ENCODE peak calls at places on chromosomes 11 and 22, in seven cellular contexts. F, D, S, U, J, A and W are unnamed samples.

GRCh38 chr11:1988667-1989317 is 8.8 kb downstream of the H19 start:
- DNase-seq in F (peak), D (no peak), S (peak), U (no peak), J (no peak), A (no peak), W (no peak)

GRCh38 chr11:73393011-73393380 is 16.8 kb downstream of the RELT start:
- DNase-seq in F (no peak), D (no peak), S (no peak), U (no peak), J (no peak), A (no peak), W (no peak)

GRCh38 chr22:27825174-27825573 is 23.6 kb upstream of the MN1 start:
- DNase-seq in F (no peak), D (no peak), S (no peak), U (no peak), J (no peak), A (peak), W (peak)

GRCh38 chr11:30322162-30322561 is 742 bp upstream of the ARL14EP start:
- DNase-seq in F (no peak), D (no peak), S (no peak), U (no peak), J (no peak), A (no peak), W (no peak)

GRCh38 chr11:60858731-60859464 is 3.1 kb upstream of the PTGDR2 start:
- DNase-seq in F (no peak), D (no peak), S (no peak), U (no peak), J (no peak), A (peak), W (no peak)

GRCh38 chr22:50640857-50641647 is 13.1 kb upstream of the ARSA start:
- DNase-seq in F (no peak), D (no peak), S (no peak), U (no peak), J (no peak), A (no peak), W (no peak)

GRCh38 chr11:105696000-105696399 is 86.1 kb downstream of the GRIA4 start:
- DNase-seq in F (no peak), D (no peak), S (no peak), U (no peak), J (no peak), A (no peak), W (peak)

GRCh38 chr11:65370659-65371049 is 11.8 kb downstream of the SLC25A45 start:
- DNase-seq in F (no peak), D (no peak), S (no peak), U (no peak), J (no peak), A (no peak), W (no peak)

GRCh38 chr11:2194877-2195755 is 23.5 kb upstream of the TH start:
- DNase-seq in F (peak), D (peak), S (no peak), U (peak), J (peak), A (peak), W (peak)

GRCh38 chr11:19698493-19699292 is 13.9 kb upstream of the NAV2 start:
- DNase-seq in F (no peak), D (peak), S (peak), U (peak), J (no peak), A (no peak), W (no peak)

GRCh38 chr11:3132271-3132781 is 32.8 kb downstream of the OSBPL5 start:
- DNase-seq in F (no peak), D (no peak), S (no peak), U (no peak), J (no peak), A (no peak), W (no peak)

GRCh38 chr22:32836286-32836859 is 34.9 kb downstream of the TIMP3 start:
- DNase-seq in F (no peak), D (peak), S (no peak), U (peak), J (no peak), A (peak), W (peak)

GRCh38 chr22:27730649-27731433 is 70.7 kb downstream of the MN1 start:
- DNase-seq in F (no peak), D (no peak), S (no peak), U (no peak), J (no peak), A (no peak), W (no peak)

GRCh38 chr11:85495918-85496317 is 131.2 kb downstream of the DLG2 start:
- DNase-seq in F (no peak), D (no peak), S (no peak), U (no peak), J (no peak), A (no peak), W (no peak)

GRCh38 chr11:131928992-131929391 is 558.6 kb downstream of the NTM start:
- DNase-seq in F (no peak), D (no peak), S (no peak), U (no peak), J (no peak), A (peak), W (peak)

GRCh38 chr11:12258451-12258850 is 118.9 kb upstream of the PARVA start:
- DNase-seq in F (no peak), D (peak), S (no peak), U (peak), J (peak), A (no peak), W (no peak)

GRCh38 chr11:103396237-103396636 is 287.0 kb downstream of the DYNC2H1 start:
- DNase-seq in F (no peak), D (no peak), S (no peak), U (peak), J (peak), A (no peak), W (no peak)

GRCh38 chr11:83061883-83062282 is 9.8 kb downstream of the RAB30 start:
- DNase-seq in F (no peak), D (no peak), S (no peak), U (no peak), J (no peak), A (no peak), W (peak)

GRCh38 chr11:129861702-129862107 is 33.7 kb downstream of the NFRKB start:
- DNase-seq in F (peak), D (peak), S (peak), U (peak), J (peak), A (no peak), W (no peak)

GRCh38 chr11:77446911-77447629 is 26.8 kb downstream of the PAK1 start:
- DNase-seq in F (no peak), D (no peak), S (no peak), U (no peak), J (no peak), A (peak), W (no peak)

GRCh38 chr11:35043933-35044332 is 95.0 kb upstream of the CD44 start:
- DNase-seq in F (no peak), D (no peak), S (no peak), U (no peak), J (no peak), A (peak), W (no peak)

GRCh38 chr11:78474451-78474850 is 56.8 kb upstream of the GAB2 start:
- DNase-seq in F (no peak), D (no peak), S (no peak), U (no peak), J (no peak), A (no peak), W (no peak)

GRCh38 chr22:35629406-35630234 is 12.5 kb upstream of the MB start:
- DNase-seq in F (peak), D (peak), S (peak), U (peak), J (peak), A (peak), W (peak)

GRCh38 chr11:3205261-3206127 is 13.1 kb downstream of the MRGPRG start:
- DNase-seq in F (peak), D (peak), S (no peak), U (no peak), J (no peak), A (no peak), W (no peak)

GRCh38 chr11:62552931-62553838 is 6.6 kb upstream of the AHNAK start:
- DNase-seq in F (peak), D (peak), S (peak), U (peak), J (peak), A (peak), W (peak)

GRCh38 chr11:75635009-75635909 is 33.6 kb downstream of the MAP6 start:
- DNase-seq in F (peak), D (peak), S (peak), U (peak), J (peak), A (no peak), W (no peak)

GRCh38 chr22:23057331-23057730 is 13.0 kb upstream of the GNAZ start:
- DNase-seq in F (no peak), D (no peak), S (peak), U (no peak), J (no peak), A (no peak), W (no peak)

GRCh38 chr11:70226967-70227366 is 23.9 kb downstream of the FADD start:
- DNase-seq in F (no peak), D (no peak), S (no peak), U (no peak), J (no peak), A (peak), W (no peak)

GRCh38 chr11:65555693-65556231 is 2.4 kb downstream of the LTBP3 start:
- DNase-seq in F (peak), D (peak), S (no peak), U (peak), J (peak), A (peak), W (no peak)

GRCh38 chr11:78030429-78031325 is 7.6 kb upstream of the KCTD14 start:
- DNase-seq in F (peak), D (peak), S (no peak), U (peak), J (no peak), A (no peak), W (no peak)

GRCh38 chr11:81007046-81007445 is 1566.2 kb upstream of the TENM4 start:
- DNase-seq in F (no peak), D (peak), S (no peak), U (peak), J (peak), A (peak), W (no peak)

GRCh38 chr11:132888226-132888625 is 644.1 kb downstream of the OPCML start:
- DNase-seq in F (no peak), D (no peak), S (no peak), U (peak), J (no peak), A (no peak), W (no peak)

GRCh38 chr11:126034880-126035279 is 27.8 kb downstream of the CDON start:
- DNase-seq in F (no peak), D (no peak), S (no peak), U (no peak), J (no peak), A (no peak), W (no peak)

GRCh38 chr11:8832571-8833260 is 78.3 kb upstream of the AKIP1 start:
- DNase-seq in F (no peak), D (peak), S (no peak), U (peak), J (peak), A (no peak), W (peak)

GRCh38 chr11:18536195-18536594 is 9.5 kb upstream of the TSG101 start:
- DNase-seq in F (no peak), D (no peak), S (no peak), U (no peak), J (no peak), A (no peak), W (no peak)

GRCh38 chr11:18540207-18541009 is 13.7 kb upstream of the TSG101 start:
- DNase-seq in F (no peak), D (peak), S (no peak), U (peak), J (peak), A (peak), W (peak)
- TF ChIP-seq CTCF in F (peak), D (peak), S (no peak), U (peak), J (peak), A (peak), W (peak)

DNA sequence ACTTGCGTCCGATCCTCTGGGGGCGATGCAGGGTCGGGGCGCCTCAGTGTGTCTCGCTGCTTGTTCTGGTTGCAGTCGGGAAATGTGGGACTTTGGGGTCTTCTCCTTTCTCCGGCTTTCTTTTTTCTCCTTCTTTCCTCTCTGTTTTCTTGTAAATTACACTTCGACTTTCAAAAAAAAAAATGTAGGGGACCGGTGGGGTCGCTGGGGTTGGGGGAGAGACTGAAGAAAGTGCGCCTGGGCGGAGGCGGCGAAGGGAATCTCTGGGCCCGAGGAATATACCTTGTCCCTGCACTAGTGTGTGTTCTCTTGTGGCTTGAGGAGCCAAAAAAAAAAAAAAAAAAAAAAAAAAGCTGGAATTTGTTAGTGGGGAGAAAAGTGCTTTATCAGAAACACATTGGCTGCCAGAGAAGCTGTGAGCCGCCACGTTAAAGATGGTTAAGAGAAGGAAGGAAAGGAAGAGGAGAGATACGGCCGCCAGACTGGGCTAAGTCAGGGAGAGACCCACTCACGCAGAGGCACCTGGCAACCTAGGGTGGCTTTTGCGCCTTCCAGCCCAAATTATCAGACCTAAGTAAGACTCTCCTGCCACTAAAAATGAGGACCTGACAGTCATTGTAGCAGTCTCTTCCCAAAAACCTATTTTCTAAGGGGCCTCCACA is 8.4 kb upstream of the FLI1 start:
- DNase-seq in F (no peak), D (peak), S (no peak), U (no peak), J (no peak), A (no peak), W (no peak)
- H3K4me3 ChIP-seq in F (no peak), D (peak), S (no peak), U (peak), J (no peak), A (no peak), W (no peak)

DNA sequence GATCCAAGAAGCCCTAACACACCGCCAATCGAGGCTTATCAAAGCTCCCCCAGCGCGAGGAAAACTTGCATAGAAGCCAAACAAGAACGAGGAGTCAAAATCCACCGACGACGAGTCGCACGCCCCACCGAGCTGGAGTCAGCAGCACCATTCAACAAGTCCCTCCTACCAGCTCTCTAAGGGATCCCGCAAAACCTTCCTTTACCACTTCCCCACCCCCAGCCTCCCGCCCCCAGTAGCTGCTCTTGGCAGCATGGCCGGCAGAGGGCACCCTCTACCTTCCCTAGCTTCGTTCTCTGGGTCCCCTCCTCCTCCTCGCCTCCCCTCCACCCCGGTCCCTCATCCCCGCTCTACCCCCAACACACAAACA is 1.4 kb downstream of the BDNF start:
- DNase-seq in F (peak), D (peak), S (no peak), U (peak), J (peak), A (peak), W (peak)
- TF ChIP-seq CTCF in F (peak), D (peak), S (peak), U (peak), J (peak), A (peak), W (peak)

GRCh38 chr22:37218399-37218770 is 6.1 kb upstream of the SSTR3 start:
- DNase-seq in F (no peak), D (no peak), S (no peak), U (no peak), J (no peak), A (no peak), W (peak)
- H3K4me3 ChIP-seq in F (no peak), D (no peak), S (no peak), U (no peak), J (no peak), A (no peak), W (peak)

GRCh38 chr11:120632579-120632978 is 121.0 kb downstream of the GRIK4 start:
- DNase-seq in F (no peak), D (no peak), S (no peak), U (no peak), J (no peak), A (peak), W (peak)
- TF ChIP-seq CTCF in F (no peak), D (no peak), S (no peak), U (no peak), J (peak), A (peak), W (peak)

DNA sequence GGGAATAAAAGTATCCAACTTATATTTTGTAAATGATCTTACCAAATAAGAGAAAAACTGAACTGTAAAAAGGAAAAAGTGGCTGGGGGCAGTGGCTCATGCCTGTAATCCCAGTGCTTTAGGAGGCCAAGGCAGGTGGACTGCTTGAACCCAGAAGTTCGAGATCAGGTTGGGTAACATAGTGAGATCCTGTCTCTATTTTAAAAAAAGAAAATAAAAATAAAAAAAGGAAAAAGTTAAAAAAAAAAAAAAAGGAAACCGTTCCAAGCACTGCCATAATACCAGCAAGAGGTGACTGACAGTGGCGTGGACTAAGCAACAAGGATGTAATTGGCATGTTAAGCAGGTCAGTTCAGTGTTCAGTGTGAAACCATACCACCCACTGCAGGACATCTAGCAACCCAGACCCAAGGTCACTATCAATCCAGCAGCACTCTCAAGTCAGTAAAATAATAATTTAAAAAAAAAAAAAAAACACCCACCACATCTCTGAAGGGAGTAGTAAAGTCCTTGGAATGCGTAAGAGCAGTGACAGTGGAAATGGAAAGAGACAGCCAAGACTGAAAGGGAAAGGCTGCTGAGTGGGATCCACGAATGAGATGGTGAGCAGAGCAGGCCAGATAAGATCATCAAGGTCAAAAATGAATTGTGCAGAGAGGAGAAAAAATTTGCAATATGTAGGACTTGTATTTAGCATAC is 43.6 kb downstream of the MAPK1 start:
- DNase-seq in F (no peak), D (peak), S (no peak), U (peak), J (peak), A (no peak), W (no peak)
- H3K4me3 ChIP-seq in F (no peak), D (no peak), S (no peak), U (no peak), J (no peak), A (no peak), W (no peak)

GRCh38 chr22:37824674-37825641 is 1.8 kb downstream of the GALR3 start:
- DNase-seq in F (no peak), D (no peak), S (no peak), U (no peak), J (peak), A (no peak), W (peak)

GRCh38 chr22:37823134-37823985 is at the start of gene GALR3:
- DNase-seq in F (no peak), D (no peak), S (no peak), U (no peak), J (no peak), A (no peak), W (no peak)

GRCh38 chr22:37820350-37820749 is 2.8 kb upstream of the GALR3 start:
- DNase-seq in F (no peak), D (no peak), S (no peak), U (no peak), J (no peak), A (no peak), W (no peak)

GRCh38 chr22:37819100-37819433 is 4.1 kb upstream of the GALR3 start:
- DNase-seq in F (no peak), D (no peak), S (no peak), U (no peak), J (no peak), A (no peak), W (no peak)

DNA sequence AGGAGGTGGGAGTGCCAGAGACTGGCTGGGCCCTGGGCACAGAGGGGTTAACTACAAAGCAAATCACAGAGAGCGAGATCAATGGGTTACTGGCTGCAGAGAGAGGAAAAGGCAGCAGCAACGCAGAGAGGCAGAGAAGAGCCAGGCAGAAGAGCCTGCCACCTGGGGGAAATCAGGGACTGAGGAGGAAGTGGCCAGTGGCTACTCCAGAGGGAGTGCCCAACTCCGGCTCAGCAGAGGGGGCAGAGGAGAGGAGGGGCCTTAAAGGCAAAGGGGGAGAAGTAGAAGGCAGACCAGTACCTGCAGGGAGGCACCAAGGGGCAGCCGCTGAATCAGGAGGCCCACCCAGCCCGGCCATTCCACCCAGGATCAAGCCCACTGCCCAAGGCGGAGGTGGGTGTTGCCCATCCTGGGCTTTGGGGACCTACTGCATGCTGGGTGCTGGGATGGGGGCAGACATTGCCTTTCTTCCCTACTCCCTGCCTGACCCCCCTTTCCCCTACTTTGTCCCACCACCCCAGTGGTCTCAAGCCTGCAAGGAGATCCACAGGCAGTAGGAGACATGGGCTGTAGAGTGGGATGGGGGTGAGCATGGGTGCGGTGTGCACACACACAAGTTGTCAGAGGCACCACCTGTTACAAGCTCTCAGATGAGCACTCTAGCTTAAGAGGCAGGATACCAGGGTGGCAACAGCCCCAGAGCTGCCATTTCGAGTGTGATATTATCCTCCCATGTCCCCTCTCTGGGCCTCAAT is 926 bp upstream of the GALR3 start:
- DNase-seq in F (no peak), D (no peak), S (no peak), U (no peak), J (no peak), A (no peak), W (no peak)
- TF ChIP-seq CTCF in F (no peak), D (no peak), S (no peak), U (no peak), J (no peak), A (no peak), W (no peak)

GRCh38 chr11:101582242-101583052 is 1.4 kb downstream of the TRPC6 start:
- DNase-seq in F (no peak), D (no peak), S (no peak), U (peak), J (no peak), A (no peak), W (no peak)

GRCh38 chr11:101584651-101585050 is 844 bp upstream of the TRPC6 start:
- DNase-seq in F (no peak), D (no peak), S (no peak), U (no peak), J (no peak), A (no peak), W (no peak)

GRCh38 chr11:101586965-101587364 is 3.2 kb upstream of the TRPC6 start:
- DNase-seq in F (no peak), D (no peak), S (no peak), U (no peak), J (no peak), A (no peak), W (no peak)

GRCh38 chr11:101583180-101584128 is at the start of gene TRPC6:
- DNase-seq in F (peak), D (peak), S (no peak), U (peak), J (peak), A (no peak), W (no peak)

GRCh38 chr11:101584129-101584515 is 315 bp upstream of the TRPC6 start:
- DNase-seq in F (no peak), D (no peak), S (no peak), U (no peak), J (peak), A (no peak), W (no peak)
- H3K4me3 ChIP-seq in F (no peak), D (no peak), S (peak), U (peak), J (peak), A (no peak), W (no peak)